ENCODE peak calls at places on chromosomes 5 and 9, in six cellular contexts. E, J, R, L, G and S are unnamed samples. For H3K36me3, the result is how much of the 10 kb centered on the place peaks cover.

GRCh38 chr5:43152946-43153345 is 32.2 kb downstream of the ZNF131 start:
- DNase-seq in R (no peak), L (no peak), E (peak), J (no peak), G (no peak), S (no peak)

GRCh38 chr5:73337586-73337985 is 111.0 kb downstream of the FOXD1 start:
- DNase-seq in G (no peak), E (no peak), J (no peak), R (no peak), L (no peak), S (no peak)

GRCh38 chr5:33287242-33287641 is 153.5 kb upstream of the TARS1 start:
- DNase-seq in E (no peak), J (no peak), L (no peak), R (no peak), G (no peak), S (no peak)

GRCh38 chr5:57595530-57596098 is 113.0 kb upstream of the ACTBL2 start:
- DNase-seq in G (no peak), R (no peak), E (no peak), L (no peak), J (no peak), S (no peak)

GRCh38 chr9:14006586-14007198 is 307.2 kb downstream of the NFIB start:
- DNase-seq in L (no peak), E (no peak), G (no peak), J (no peak), R (peak), S (peak)

GRCh38 chr9:1173211-1173610 is 123.1 kb downstream of the DMRT2 start:
- DNase-seq in L (no peak), E (no peak), J (no peak), G (no peak), R (peak), S (no peak)

GRCh38 chr5:117201016-117201415 is 626.4 kb upstream of the SEMA6A start:
- DNase-seq in L (no peak), R (no peak), E (no peak), G (peak), J (no peak), S (no peak)

GRCh38 chr9:13083973-13084528 is 195.4 kb downstream of the MPDZ start:
- DNase-seq in E (peak), G (peak), J (no peak), L (no peak), R (no peak), S (no peak)

GRCh38 chr9:102867488-102867887 is 127.6 kb upstream of the CYLC2 start:
- DNase-seq in L (no peak), R (no peak), J (no peak), G (peak), E (no peak), S (no peak)

GRCh38 chr5:133147411-133147810 is 95.6 kb downstream of the HSPA4 start:
- DNase-seq in E (no peak), G (no peak), J (no peak), L (no peak), R (no peak), S (no peak)

GRCh38 chr5:139820130-139820529 is 24.5 kb downstream of the PSD2 start:
- DNase-seq in L (no peak), G (no peak), R (peak), J (no peak), E (no peak), S (no peak)

GRCh38 chr5:120794121-120794520 is 330.0 kb downstream of the PRR16 start:
- DNase-seq in E (peak), R (no peak), L (no peak), J (no peak), G (no peak), S (no peak)

GRCh38 chr5:16057277-16057676 is 122.3 kb downstream of the MARCHF11 start:
- DNase-seq in R (no peak), L (no peak), J (peak), G (no peak), E (no peak), S (no peak)

GRCh38 chr9:99515874-99516656 is 294.0 kb downstream of the SEC61B start:
- DNase-seq in G (no peak), E (no peak), J (no peak), L (no peak), R (no peak), S (no peak)

GRCh38 chr5:8842906-8843590 is 702.8 kb downstream of the SEMA5A start:
- DNase-seq in G (peak), E (peak), R (peak), L (no peak), J (no peak), S (no peak)

GRCh38 chr9:124834586-124834985 is 18.7 kb upstream of the WDR38 start:
- DNase-seq in R (no peak), G (no peak), L (no peak), J (no peak), E (peak), S (no peak)

GRCh38 chr5:55847837-55848236 is 3.3 kb upstream of the IL31RA start:
- DNase-seq in G (no peak), E (peak), L (no peak), R (peak), J (peak), S (no peak)

GRCh38 chr9:134155812-134156360 is 8.5 kb downstream of the RNU6ATAC start:
- DNase-seq in G (no peak), E (no peak), L (no peak), R (no peak), J (no peak), S (no peak)

GRCh38 chr5:160289721-160290120 is 22.6 kb downstream of the CCNJL start:
- DNase-seq in R (peak), E (no peak), J (no peak), G (no peak), L (no peak), S (no peak)

GRCh38 chr5:77168187-77168883 is 42.1 kb upstream of the PDE8B start:
- DNase-seq in G (no peak), J (no peak), L (no peak), E (peak), R (no peak), S (no peak)

GRCh38 chr5:104513194-104513602 is 950.6 kb upstream of the NUDT12 start:
- DNase-seq in L (no peak), R (peak), J (peak), G (peak), E (peak), S (no peak)

GRCh38 chr9:69421908-69422801 is 97.1 kb downstream of the ENTREP1 start:
- DNase-seq in R (peak), E (peak), G (peak), J (peak), L (peak), S (peak)

GRCh38 chr9:108477538-108478006 is 378.2 kb downstream of the ACTL7B start:
- DNase-seq in R (no peak), E (peak), L (no peak), J (peak), G (peak), S (no peak)

GRCh38 chr5:122906768-122907167 is 61.4 kb downstream of the SNX24 start:
- DNase-seq in R (peak), J (peak), L (no peak), G (peak), E (peak), S (no peak)

GRCh38 chr9:33295571-33295970 is 5.3 kb downstream of the NFX1 start:
- DNase-seq in L (no peak), G (no peak), R (no peak), J (no peak), E (no peak), S (no peak)

GRCh38 chr5:26121343-26121742 is 917.0 kb downstream of the CDH9 start:
- DNase-seq in J (no peak), G (peak), R (peak), L (no peak), E (no peak), S (peak)

GRCh38 chr5:59596586-59597348 is 296.8 kb downstream of the PDE4D start:
- DNase-seq in L (no peak), G (peak), E (peak), J (peak), R (no peak), S (no peak)

GRCh38 chr5:94694671-94695070 is 76.2 kb downstream of the SLF1 start:
- DNase-seq in G (no peak), L (no peak), R (no peak), J (no peak), E (no peak), S (no peak)

GRCh38 chr9:113269871-113270270 is 5.5 kb downstream of the CDC26 start:
- DNase-seq in L (no peak), J (no peak), G (no peak), R (no peak), E (no peak), S (no peak)

GRCh38 chr5:109218767-109219166 is 191.0 kb downstream of the PJA2 start:
- DNase-seq in G (no peak), L (no peak), E (no peak), R (no peak), J (no peak), S (no peak)

GRCh38 chr9:131485728-131486381 is 16.9 kb upstream of the POMT1 start:
- DNase-seq in J (no peak), E (no peak), L (no peak), R (no peak), G (no peak), S (no peak)

GRCh38 chr9:27195191-27195590 is 86.2 kb downstream of the TEK start:
- DNase-seq in E (peak), J (no peak), G (no peak), R (no peak), L (no peak), S (no peak)

GRCh38 chr9:131275332-131276106 is 791 bp downstream of the FAM78A start:
- DNase-seq in G (no peak), J (peak), E (no peak), L (no peak), R (peak), S (no peak)

DNA sequence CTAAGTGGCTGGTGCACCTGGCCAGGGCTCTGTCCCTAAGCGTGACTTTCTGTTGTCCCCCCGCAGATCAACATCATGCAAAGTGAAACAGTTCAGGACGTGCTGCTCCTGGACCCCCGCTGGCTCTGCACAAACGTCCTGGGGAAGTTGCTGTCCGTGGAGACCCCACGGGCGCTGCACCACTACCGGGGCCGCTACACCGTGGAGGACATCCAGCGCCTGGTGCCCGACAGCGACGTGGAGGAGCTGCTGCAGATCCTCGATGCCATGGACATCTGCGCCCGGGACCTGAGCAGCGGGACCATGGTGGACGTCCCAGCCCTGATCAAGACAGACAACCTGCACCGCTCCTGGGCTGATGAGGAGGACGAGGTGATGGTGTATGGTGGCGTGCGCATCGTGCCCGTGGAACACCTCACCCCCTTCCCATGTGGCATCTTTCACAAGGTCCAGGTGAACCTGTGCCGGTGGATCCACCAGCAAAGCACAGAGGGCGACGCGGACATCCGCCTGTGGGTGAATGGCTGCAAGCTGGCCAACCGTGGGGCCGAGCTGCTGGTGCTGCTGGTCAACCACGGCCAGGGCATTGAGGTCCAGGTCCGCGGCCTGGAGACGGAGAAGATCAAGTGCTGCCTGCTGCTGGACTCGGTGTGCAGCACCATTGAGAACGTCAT is 19.7 kb upstream of the CTSL start:
- DNase-seq in L (no peak), G (no peak), J (no peak), R (no peak), E (no peak), S (no peak)
- H3K36me3 ChIP-seq in L (half or more), G (under half), J (under half), R (under half), E (under half), S (under half)

DNA sequence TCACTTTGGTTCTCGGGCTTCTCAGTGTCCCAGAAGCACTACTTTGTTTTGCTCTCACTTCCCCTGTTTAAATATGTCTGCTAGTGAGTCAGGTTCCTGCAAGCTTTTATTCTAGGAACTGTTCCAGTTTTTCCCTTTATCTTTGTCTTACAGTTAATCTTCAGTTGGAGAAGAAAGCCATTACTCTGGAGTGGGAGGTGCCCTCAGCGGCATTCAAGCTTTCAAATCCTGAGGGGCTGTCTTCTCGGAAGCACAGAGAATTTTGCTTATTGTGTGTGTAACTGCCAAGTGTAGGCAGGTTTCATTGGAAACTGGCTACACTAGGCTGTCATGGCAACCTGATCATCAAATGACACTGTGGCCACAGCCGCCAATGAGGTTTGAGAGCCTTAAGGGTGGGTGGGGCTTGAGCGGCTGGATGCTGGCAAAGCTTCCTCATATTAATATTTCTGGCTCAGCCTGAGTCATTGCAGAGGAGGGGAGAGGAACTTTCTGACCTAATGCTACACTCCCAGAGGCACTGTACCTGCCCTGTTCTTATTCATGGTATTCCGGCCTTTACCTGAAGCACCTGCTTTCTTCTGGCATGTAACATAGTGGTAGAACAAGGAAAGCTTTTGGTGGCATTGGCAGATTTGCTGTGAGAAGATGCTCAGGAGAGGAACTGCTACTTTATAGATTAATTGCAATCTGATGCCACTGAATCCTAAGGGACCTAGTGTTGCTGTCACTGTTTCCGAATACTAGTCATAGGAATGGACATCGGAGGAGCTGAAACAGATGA is 26.3 kb downstream of the SLC25A25 start:
- DNase-seq in J (peak), E (peak), R (peak), G (peak), L (no peak), S (peak)
- H2BK120ac ChIP-seq in J (no peak), E (peak), R (no peak), G (no peak), L (no peak), S (no peak)

GRCh38 chr5:180250329-180250728 is 41.3 kb upstream of the RASGEF1C start:
- DNase-seq in J (peak), G (no peak), E (no peak), R (no peak), L (no peak), S (no peak)
- H3K36me3 ChIP-seq in J (half or more), G (half or more), E (under half), R (under half), L (under half), S (half or more)

GRCh38 chr5:92460505-92460904 is 1077.4 kb upstream of the ARRDC3 start:
- DNase-seq in J (no peak), L (no peak), R (no peak), E (no peak), G (no peak), S (no peak)
- H2BK120ac ChIP-seq in J (no peak), L (no peak), R (no peak), E (no peak), G (no peak), S (no peak)

GRCh38 chr5:154455585-154455984 is 9.8 kb downstream of the SAP30L start:
- DNase-seq in G (no peak), E (no peak), R (no peak), L (no peak), J (peak), S (no peak)

GRCh38 chr5:154461531-154461930 is 15.7 kb downstream of the SAP30L start:
- DNase-seq in L (no peak), J (peak), G (peak), E (peak), R (peak), S (no peak)

GRCh38 chr5:154459015-154459414 is 13.2 kb downstream of the SAP30L start:
- DNase-seq in E (no peak), L (no peak), J (no peak), R (no peak), G (no peak), S (no peak)

GRCh38 chr5:154460172-154460571 is 14.4 kb downstream of the SAP30L start:
- DNase-seq in E (no peak), R (no peak), L (no peak), J (peak), G (no peak), S (no peak)

DNA sequence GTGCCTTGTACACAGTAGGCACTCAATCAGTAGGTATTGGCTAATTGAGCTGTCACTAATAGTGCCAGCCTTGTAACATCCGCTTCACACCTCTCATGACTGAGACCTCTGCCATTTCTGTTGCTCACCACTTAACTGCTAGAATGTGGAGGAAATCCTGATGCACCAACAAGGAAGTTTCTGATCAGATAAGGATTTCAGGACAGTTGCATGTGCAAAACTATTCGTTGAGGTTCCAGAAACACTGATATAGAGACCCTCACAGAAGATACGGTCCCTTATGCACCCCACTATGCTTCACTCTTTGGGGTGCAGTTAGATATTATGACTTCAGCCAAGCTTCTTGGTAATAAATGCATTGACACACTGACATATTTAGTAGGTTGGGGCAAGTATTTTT is 10.7 kb downstream of the SAP30L start:
- DNase-seq in R (no peak), L (no peak), J (no peak), E (no peak), G (no peak), S (no peak)
- H3K36me3 ChIP-seq in R (under half), L (under half), J (half or more), E (under half), G (under half), S (under half)

DNA sequence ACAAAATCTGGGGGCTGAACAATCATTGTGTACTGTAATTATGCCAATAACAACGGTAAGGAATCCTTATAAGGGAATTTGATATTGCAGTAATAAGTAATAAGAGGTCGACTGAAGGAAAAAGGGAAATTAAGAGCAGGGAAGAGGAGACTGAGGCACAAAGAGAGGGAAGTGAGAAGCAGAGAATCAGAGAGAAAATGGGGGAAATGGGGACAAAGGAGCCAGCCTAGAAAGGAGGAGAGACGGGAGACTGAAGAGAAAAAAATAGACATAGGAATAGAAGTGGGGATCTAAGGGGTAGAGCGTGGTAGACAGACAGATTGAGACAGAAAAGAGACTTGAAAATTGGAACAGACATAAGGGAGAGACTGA is 518 bp upstream of the ZNF300 start:
- DNase-seq in L (no peak), J (no peak), E (no peak), R (no peak), G (no peak), S (no peak)
- H2BK120ac ChIP-seq in L (peak), J (no peak), E (no peak), R (no peak), G (no peak), S (no peak)

GRCh38 chr5:448766-449090 is 5.8 kb downstream of the EXOC3 start:
- DNase-seq in E (no peak), G (no peak), J (no peak), L (no peak), R (no peak), S (no peak)
- H3K36me3 ChIP-seq in E (half or more), G (under half), J (under half), L (under half), R (under half), S (half or more)

DNA sequence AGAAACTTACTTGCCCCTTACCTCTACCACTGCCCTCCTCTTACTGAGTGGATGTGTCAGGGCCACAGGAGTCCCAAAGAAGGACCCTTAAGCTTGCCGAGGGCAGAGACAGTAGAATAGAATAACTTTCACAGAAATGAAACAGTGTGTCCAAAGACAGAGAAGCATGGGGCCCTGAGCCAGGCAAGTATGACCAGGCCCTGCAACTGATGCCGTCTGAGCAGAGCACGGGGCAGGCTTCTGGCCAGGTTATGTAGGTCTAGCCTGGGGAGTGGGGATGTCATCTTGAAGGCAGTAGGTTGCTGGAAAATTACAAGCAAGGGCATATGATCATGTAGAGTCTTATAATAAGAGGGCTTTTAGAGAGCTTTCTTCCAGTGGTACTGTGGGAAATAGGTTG is 415.4 kb downstream of the KDM4C start:
- DNase-seq in G (no peak), J (no peak), L (no peak), E (no peak), R (no peak), S (no peak)
- H2BK120ac ChIP-seq in G (no peak), J (peak), L (no peak), E (no peak), R (no peak), S (no peak)

GRCh38 chr5:78287169-78287568 is 7.3 kb downstream of the AP3B1 start:
- DNase-seq in E (no peak), L (no peak), J (no peak), R (no peak), G (no peak), S (no peak)
- H3K36me3 ChIP-seq in E (under half), L (under half), J (under half), R (under half), G (under half), S (under half)